ENCODE peak calls at places on chromosomes 3 and 15, in nine cellular contexts. Z, R, F, T, V, X, W, E and N are unnamed samples. For H3K4me1, the result is how much of the 10 kb centered on the place peaks cover.

GRCh38 chr3:117788086-117788485 is 1078.5 kb downstream of the TUSC7 start:
- DNase-seq in Z (no peak), R (no peak), F (no peak), T (no peak), V (no peak), X (peak), W (no peak), E (peak), N (no peak)

GRCh38 chr3:111797035-111797717 is 61.9 kb upstream of the PHLDB2 start:
- DNase-seq in Z (no peak), R (no peak), F (no peak), T (no peak), V (no peak), X (no peak), W (no peak), E (no peak), N (no peak)

GRCh38 chr3:32126305-32127015 is 20.0 kb downstream of the GPD1L start:
- DNase-seq in Z (no peak), R (no peak), F (no peak), T (no peak), V (no peak), X (no peak), W (no peak), E (no peak), N (no peak)

GRCh38 chr15:26889298-26889898 is 22.5 kb downstream of the GABRA5 start:
- DNase-seq in Z (peak), R (no peak), F (peak), T (peak), V (peak), X (peak), W (no peak), E (peak), N (peak)

GRCh38 chr3:84974347-84974746 is 15.6 kb downstream of the CADM2 start:
- DNase-seq in Z (no peak), R (no peak), F (no peak), T (peak), V (no peak), X (no peak), W (no peak), E (no peak), N (no peak)

GRCh38 chr15:98648654-98649537 is 557 bp downstream of the IGF1R start:
- DNase-seq in Z (no peak), R (no peak), F (no peak), T (no peak), V (peak), X (peak), W (no peak), E (no peak), N (peak)

GRCh38 chr3:13229291-13229949 is 156.2 kb upstream of the IQSEC1 start:
- DNase-seq in Z (peak), R (peak), F (peak), T (peak), V (no peak), X (no peak), W (no peak), E (no peak), N (no peak)

GRCh38 chr3:74267583-74268184 is 346.8 kb downstream of the CNTN3 start:
- DNase-seq in Z (no peak), R (peak), F (peak), T (peak), V (peak), X (no peak), W (no peak), E (peak), N (peak)

DNA sequence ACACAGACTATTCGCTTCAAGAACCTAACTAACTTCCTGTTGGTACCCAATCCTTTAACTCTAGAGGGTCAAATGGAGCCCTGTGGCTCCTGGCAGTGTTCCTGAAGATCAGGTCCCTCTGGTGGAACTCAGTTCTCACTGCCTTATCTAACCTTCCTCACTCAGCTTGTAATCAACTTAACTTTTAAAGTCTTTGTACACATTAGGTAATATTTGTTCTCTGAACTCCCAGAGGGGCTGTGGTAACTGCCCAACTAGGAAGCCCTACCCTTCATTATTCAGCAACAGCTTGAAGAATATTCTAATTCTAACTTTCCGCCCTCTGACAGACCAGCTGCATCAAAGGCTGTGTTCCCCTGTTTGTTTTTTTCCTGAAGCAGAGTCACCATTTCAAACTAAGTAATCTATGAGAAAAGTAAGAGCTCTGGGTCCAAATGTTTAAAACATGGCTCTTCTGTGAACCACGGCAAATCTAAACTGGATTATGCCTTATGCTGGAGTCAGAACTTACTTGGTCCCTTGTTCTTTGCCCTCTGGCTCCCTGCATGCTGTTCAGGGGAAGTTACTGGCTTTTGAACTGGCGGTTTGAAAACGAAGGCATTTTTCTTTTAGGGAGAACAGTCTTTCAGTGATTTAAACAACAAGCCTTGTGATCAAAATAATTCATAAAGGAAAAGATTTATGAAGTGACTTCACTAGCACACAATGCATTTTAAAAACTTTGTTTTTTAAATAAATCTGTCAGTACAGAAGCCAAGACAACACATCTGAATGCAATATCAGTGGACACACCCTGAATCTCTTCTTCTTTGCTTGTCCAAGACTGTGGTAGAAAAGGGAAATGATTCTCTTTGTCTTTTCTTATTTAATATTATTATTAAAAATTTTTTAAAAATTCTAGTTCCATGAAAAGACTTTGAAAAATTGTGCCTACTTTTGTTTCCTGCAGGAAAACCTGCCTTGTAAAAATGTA is 365.6 kb downstream of the TIGIT start:
- DNase-seq in Z (no peak), R (no peak), F (no peak), T (peak), V (no peak), X (peak), W (no peak), E (no peak), N (no peak)
- H3K27ac ChIP-seq in Z (peak), R (no peak), F (no peak), T (peak), V (peak), X (peak), W (peak), E (no peak), N (peak)

DNA sequence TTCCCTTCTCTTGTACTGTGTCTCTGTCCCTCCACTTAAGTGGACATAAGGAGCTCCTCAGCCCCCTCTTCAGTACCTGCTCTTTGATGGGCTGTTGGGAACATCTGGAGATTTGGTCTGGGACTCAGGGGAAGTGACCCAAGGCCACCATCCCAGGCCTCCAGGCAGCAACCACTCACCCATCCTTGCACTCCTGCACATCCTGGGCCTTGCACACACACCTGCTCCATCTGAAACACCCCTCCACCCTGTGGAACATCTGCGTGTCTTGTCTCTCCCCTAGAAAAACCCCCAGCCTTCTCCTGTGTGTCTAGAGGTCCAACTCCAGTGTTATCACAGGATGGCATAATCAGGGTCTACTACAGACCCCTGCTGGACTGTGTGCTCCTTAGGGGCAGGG is 74.3 kb downstream of the ABTB1 start:
- DNase-seq in Z (no peak), R (no peak), F (no peak), T (no peak), V (no peak), X (no peak), W (no peak), E (no peak), N (no peak)
- H3K4me1 ChIP-seq in Z (under half), R (under half), F (half or more), T (under half), V (half or more), X (under half), W (half or more), E (under half), N (under half)

GRCh38 chr3:10162147-10162546 is 2.6 kb upstream of the IRAK2 start:
- DNase-seq in Z (no peak), R (no peak), F (no peak), T (no peak), V (no peak), X (no peak), W (no peak), E (no peak), N (no peak)

GRCh38 chr3:10160925-10161324 is 3.8 kb upstream of the IRAK2 start:
- DNase-seq in Z (no peak), R (no peak), F (no peak), T (no peak), V (no peak), X (no peak), W (no peak), E (no peak), N (no peak)

GRCh38 chr3:10166213-10166604 is 1.5 kb downstream of the IRAK2 start:
- DNase-seq in Z (no peak), R (no peak), F (no peak), T (peak), V (no peak), X (no peak), W (no peak), E (no peak), N (no peak)

GRCh38 chr3:10169000-10169496 is 4.3 kb downstream of the IRAK2 start:
- DNase-seq in Z (no peak), R (no peak), F (no peak), T (no peak), V (no peak), X (no peak), W (no peak), E (no peak), N (no peak)

DNA sequence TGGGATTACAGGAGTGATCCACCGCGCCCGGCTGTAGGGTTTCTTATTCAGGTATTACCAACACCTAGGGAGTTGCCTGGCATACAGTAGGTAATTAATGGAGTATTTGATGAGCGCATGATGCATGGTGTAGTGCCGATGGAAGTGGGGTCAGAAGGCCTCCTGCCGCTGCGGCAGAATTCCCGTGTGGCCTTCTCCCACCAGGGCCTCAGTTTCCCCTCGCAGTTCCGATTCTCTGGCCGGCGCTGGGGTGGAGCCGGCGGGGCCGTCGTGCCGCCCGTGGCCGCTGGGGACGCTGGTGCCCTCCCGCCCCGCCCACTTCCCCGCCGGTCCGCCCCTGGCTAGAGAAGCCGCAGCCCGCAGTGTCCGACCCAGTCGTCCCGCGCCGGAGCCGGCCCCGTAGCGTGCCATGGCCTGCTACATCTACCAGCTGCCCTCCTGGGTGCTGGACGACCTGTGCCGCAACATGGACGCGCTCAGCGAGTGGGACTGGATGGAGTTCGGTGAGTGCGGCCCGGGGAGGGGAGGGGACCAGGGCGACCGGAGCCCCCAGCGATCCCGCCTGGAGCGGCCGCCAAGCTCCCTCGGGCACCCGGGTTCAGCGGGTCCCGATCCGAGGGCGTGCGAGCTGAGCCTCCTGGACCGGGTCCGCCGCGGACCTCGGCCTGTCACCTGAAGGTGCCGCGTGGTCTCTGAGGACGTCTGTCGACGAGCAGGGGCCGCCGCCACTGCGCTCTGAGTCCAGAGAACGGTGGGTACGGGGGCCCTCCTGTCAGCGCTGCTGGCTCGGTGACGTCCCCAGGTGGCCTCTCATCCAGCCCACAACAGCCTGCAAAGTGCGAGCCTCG is at the start of gene IRAK2:
- DNase-seq in Z (peak), R (no peak), F (peak), T (peak), V (peak), X (peak), W (no peak), E (peak), N (peak)
- TF ChIP-seq POLR2A in Z (peak), R (no peak), F (peak), T (peak), V (peak), X (no peak), W (no peak), E (peak), N (peak)

GRCh38 chr3:29649815-29650547 is 369.1 kb downstream of the RBMS3 start:
- DNase-seq in Z (no peak), R (no peak), F (no peak), T (no peak), V (peak), X (no peak), W (no peak), E (peak), N (no peak)
- H3K27ac ChIP-seq in Z (no peak), R (no peak), F (no peak), T (no peak), V (no peak), X (no peak), W (no peak), E (no peak), N (no peak)

GRCh38 chr3:172070269-172070668 is 30.9 kb downstream of the FNDC3B start:
- DNase-seq in Z (no peak), R (no peak), F (no peak), T (no peak), V (no peak), X (no peak), W (no peak), E (no peak), N (no peak)
- H3K4me1 ChIP-seq in Z (under half), R (under half), F (half or more), T (half or more), V (half or more), X (half or more), W (half or more), E (half or more), N (half or more)

GRCh38 chr3:150733373-150733935 is 29.5 kb downstream of the SIAH2 start:
- DNase-seq in Z (no peak), R (no peak), F (no peak), T (peak), V (no peak), X (no peak), W (no peak), E (no peak), N (no peak)
- TF ChIP-seq POLR2A in Z (no peak), R (no peak), F (no peak), T (no peak), V (no peak), X (no peak), W (no peak), E (no peak), N (no peak)

GRCh38 chr3:14378415-14378814 is 24.0 kb upstream of the SLC6A6 start:
- DNase-seq in Z (no peak), R (no peak), F (no peak), T (no peak), V (no peak), X (no peak), W (no peak), E (no peak), N (no peak)

GRCh38 chr3:14376348-14377043 is 25.9 kb upstream of the SLC6A6 start:
- DNase-seq in Z (no peak), R (no peak), F (no peak), T (no peak), V (no peak), X (no peak), W (no peak), E (peak), N (no peak)

GRCh38 chr3:14377838-14378169 is 24.6 kb upstream of the SLC6A6 start:
- DNase-seq in Z (no peak), R (no peak), F (no peak), T (no peak), V (peak), X (no peak), W (no peak), E (no peak), N (no peak)

GRCh38 chr3:14375192-14375591 is 27.2 kb upstream of the SLC6A6 start:
- DNase-seq in Z (no peak), R (no peak), F (no peak), T (no peak), V (no peak), X (no peak), W (no peak), E (no peak), N (no peak)

DNA sequence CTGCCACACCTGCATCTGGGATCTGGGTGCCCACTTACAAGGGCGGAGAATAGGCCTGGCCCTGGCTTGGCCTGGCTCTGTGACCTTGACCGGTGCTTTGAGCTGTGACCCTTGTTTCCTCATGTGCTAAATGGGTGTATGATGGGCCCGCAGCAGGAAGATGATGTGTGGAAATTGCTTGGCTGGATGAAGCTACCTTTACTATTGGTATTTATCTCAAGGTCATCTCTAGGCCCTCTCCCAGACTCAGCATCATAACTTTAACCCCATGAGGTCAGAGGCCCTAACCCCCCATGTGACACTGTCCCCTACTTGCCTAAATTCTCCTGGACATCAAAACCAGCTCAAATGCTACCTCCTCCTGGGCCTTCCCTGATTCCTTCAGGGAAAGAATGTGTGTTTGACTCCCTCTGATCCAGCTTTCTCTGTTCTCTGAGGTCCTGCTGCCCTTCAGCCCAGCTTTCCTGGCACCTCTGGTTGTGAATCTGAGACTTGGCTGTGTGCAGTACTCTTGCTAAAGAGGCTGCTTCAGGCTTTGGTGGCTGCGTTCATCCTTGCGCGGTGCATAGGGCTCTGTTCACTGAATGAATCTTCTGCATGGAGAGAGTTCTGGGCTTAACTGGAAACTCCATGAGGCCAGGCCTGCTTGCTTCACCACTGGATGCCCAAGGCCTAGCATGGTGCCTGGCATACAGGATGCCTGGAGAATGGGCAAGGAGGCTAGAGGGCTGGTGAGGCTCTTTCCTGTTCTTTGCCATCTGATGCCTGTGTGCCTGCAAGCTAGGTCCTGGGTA is 25.2 kb upstream of the SLC6A6 start:
- DNase-seq in Z (no peak), R (no peak), F (no peak), T (no peak), V (no peak), X (no peak), W (no peak), E (no peak), N (no peak)
- H3K27ac ChIP-seq in Z (no peak), R (no peak), F (no peak), T (no peak), V (no peak), X (no peak), W (no peak), E (no peak), N (no peak)

GRCh38 chr3:43867673-43868072 is 176.9 kb downstream of the ABHD5 start:
- DNase-seq in Z (no peak), R (no peak), F (no peak), T (no peak), V (no peak), X (no peak), W (peak), E (peak), N (no peak)
- H3K4me1 ChIP-seq in Z (under half), R (under half), F (half or more), T (under half), V (under half), X (under half), W (under half), E (under half), N (half or more)

GRCh38 chr3:123760817-123761216 is 123.3 kb downstream of the MYLK start:
- DNase-seq in Z (no peak), R (no peak), F (no peak), T (no peak), V (no peak), X (no peak), W (no peak), E (no peak), N (no peak)
- TF ChIP-seq POLR2A in Z (no peak), R (no peak), F (no peak), T (no peak), V (no peak), X (no peak), W (no peak), E (no peak), N (no peak)

DNA sequence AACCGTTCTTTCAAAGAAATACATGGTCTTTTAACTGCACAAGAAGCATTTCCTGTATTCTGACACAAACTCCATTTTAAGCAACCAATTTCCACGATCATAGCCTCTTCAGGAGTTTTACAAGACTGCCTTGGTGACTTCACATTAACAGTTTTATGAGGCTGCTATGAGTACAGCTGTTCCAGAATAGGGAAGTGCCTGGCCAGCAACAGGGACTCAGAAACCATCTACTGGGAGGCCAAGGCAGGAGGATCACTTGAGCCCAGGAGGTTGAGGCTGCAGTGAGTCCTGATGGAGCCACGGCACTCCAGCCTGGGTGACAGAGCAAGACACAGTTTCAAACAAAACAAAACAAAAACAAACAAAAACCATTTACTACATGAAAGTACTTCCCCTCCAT is 78.5 kb downstream of the B3GNT5 start:
- DNase-seq in Z (no peak), R (no peak), F (no peak), T (no peak), V (no peak), X (no peak), W (no peak), E (no peak), N (no peak)
- H3K27ac ChIP-seq in Z (no peak), R (no peak), F (no peak), T (no peak), V (no peak), X (no peak), W (no peak), E (no peak), N (no peak)